ENCODE peak calls at places on chromosomes 13 and 19, in five cellular contexts. I is left lung, B is fibroblast of mammary gland, D is fibroblast of pulmonary artery, W is Calu3. N is an unnamed sample.

GRCh38 chr13:95564091-95564490 is 11.6 kb downstream of the CLDN10 start:
- DNase-seq in W (no peak), B (peak; percentile 10), D (peak; percentile 46), I (no peak), N (no peak)

GRCh38 chr13:82088781-82089180 is 1747.9 kb upstream of the SPRY2 start:
- DNase-seq in B (no peak), W (no peak), D (peak; percentile 3), I (no peak), N (no peak)

GRCh38 chr19:49552749-49553148 is 24.9 kb downstream of the RCN3 start:
- DNase-seq in I (no peak), B (no peak), D (no peak), W (no peak), N (no peak)

GRCh38 chr13:27997904-27998522 is 9.5 kb upstream of the URAD start:
- DNase-seq in D (peak; percentile 43), W (peak; percentile 52), B (peak; percentile 23), I (no peak), N (no peak)

GRCh38 chr13:95349267-95349666 is 48.0 kb upstream of the ABCC4 start:
- DNase-seq in D (peak; percentile 61), W (no peak), I (no peak), B (peak; percentile 30), N (no peak)

GRCh38 chr13:85413664-85414063 is 385.6 kb downstream of the SLITRK6 start:
- DNase-seq in B (no peak), W (no peak), D (no peak), I (no peak), N (no peak)

GRCh38 chr19:53597023-53597422 is 34.8 kb upstream of the DPRX start:
- DNase-seq in I (no peak), B (no peak), W (no peak), D (no peak), N (no peak)

GRCh38 chr19:42422092-42422575 is 5.1 kb downstream of the LIPE start:
- DNase-seq in D (no peak), B (no peak), I (no peak), W (no peak), N (no peak)

GRCh38 chr19:13629687-13630357 is 123.5 kb upstream of the CACNA1A start:
- DNase-seq in B (peak; percentile 92), W (no peak), D (no peak), I (no peak), N (no peak)

GRCh38 chr13:45582533-45583076 is 32.9 kb downstream of the ERICH6B start:
- DNase-seq in I (no peak), W (no peak), D (no peak), B (no peak), N (no peak)

GRCh38 chr13:45587897-45588296 is 27.6 kb downstream of the ERICH6B start:
- DNase-seq in D (no peak), W (no peak), B (no peak), I (no peak), N (no peak)

DNA sequence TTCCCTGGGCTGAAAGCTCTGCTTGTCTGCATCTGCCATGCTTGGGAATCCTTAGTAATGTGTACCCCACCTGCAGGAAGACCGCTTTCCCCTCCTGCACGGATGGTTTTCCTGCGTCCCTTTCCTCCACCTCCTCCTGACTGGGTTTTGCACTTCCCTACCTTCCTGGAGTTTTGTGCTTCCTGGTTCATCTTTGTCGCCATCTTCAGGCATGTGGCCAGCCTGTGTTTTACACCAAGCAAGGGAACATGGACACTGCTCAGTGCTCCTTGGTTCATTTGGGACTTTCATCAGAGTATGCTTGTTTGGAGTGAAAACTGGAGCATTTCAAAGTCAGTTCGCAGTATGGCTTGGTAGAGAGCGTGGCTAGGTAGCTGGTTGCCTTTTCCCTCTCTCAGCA is 30.7 kb downstream of the ERICH6B start:
- DNase-seq in I (no peak), B (peak; percentile 6), D (no peak), W (no peak), N (no peak)
- TF ChIP-seq CTCF in I (no peak), B (peak; percentile 18), D (peak; percentile 6), W (no peak), N (peak; percentile 16)

DNA sequence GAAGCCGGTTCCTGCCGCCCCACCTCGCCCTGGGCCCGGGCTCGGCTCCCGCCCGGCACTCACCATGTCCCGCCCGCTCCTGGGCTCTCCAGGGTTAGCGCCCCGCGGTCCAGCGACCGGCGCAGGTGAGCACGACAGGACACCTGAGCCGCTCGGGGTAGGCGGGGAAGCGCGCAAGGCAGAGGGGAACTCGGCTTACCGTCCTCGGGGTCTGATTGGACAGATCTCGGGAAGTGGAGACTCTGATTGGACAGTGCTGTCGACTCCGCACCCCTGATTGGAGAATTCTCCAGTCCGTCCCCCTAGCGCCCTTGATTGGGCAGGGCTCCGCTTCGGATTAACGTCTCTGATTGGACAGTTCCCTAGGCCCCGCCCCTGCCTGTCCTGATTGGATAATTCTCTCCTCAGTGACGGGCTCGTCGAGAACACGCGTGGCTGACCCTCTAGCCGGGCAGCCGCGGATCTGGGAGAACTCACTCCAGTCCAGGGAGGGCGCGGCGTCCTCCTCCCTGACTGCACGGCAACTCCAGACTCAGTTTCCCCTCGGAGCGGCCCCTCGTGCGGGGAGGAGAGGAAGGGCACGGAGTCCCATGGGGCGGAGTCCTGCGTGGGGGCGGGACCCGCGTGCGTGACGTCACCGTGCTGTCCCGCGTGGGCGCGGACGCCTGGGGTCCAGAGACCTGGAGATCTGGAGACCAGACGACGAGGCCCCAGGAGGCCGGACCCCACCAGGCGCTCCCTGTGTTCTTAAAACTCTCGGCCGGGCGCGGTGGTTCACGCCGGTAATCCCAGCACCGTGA is at the start of gene ZNF77:
- DNase-seq in D (peak; percentile 99), B (peak; percentile 99), I (peak; percentile 92), W (peak; percentile 96), N (peak; percentile 99)
- TF ChIP-seq CTCF in D (no peak), B (no peak), I (peak; percentile 34), W (no peak), N (no peak)

DNA sequence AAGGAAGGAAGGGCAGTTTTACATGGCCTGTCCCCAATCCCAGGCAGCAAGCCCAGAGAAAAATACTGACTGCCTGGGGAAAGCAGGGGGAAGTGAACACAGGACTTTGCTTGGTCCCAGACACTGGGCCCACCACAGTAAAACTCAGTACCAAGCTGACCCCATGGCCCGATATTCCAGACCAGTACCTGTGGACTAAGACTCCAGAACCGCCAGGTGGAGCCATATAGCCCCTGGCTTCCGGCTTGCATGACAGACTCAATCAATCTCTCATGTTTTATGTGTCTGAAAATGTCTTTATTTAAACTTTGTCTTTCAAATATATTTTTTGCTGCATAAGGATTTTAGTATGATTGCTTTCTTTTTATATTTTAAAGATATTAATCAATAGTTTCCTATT is 767.9 kb upstream of the SLITRK6 start:
- DNase-seq in I (no peak), B (no peak), W (no peak), D (no peak), N (no peak)
- TF ChIP-seq CTCF in I (no peak), B (peak; percentile 13), W (no peak), D (no peak), N (no peak)

GRCh38 chr13:19601749-19602725 is 31.4 kb upstream of the MPHOSPH8 start:
- DNase-seq in I (peak; percentile 86), D (peak; percentile 41), W (peak; percentile 69), B (peak; percentile 32), N (no peak)
- TF ChIP-seq CTCF in I (no peak), D (no peak), W (no peak), B (no peak), N (no peak)